ENCODE peak calls at places on chromosomes 1 and 21, in eight cellular contexts. One of them, this sample, is unnamed.
A peak's percentile ranks its signal among the peaks of the same experiment; 100 is the strongest.

GRCh38 chr1:216778763-216779162 is 55.5 kb upstream of the ESRRG start:
- DNase-seq in body of pancreas: no peak
- DNase-seq in CD8-positive, alpha-beta memory T cell: no peak
- DNase-seq in cardiac muscle cell: no peak
- DNase-seq in AG10803: no peak
- DNase-seq in AG04450: no peak
- DNase-seq in endodermal cell: no peak
- DNase-seq in AG09309: no peak
- DNase-seq in this sample: peak; percentile 55

GRCh38 chr1:6269997-6270401 is 9.1 kb upstream of the GPR153 start:
- DNase-seq in body of pancreas: no peak
- DNase-seq in CD8-positive, alpha-beta memory T cell: no peak
- DNase-seq in cardiac muscle cell: no peak
- DNase-seq in AG10803: no peak
- DNase-seq in AG04450: no peak
- DNase-seq in endodermal cell: no peak
- DNase-seq in AG09309: no peak
- DNase-seq in this sample: no peak

GRCh38 chr1:3156936-3157335 is 87.9 kb downstream of the PRDM16 start:
- DNase-seq in body of pancreas: no peak
- DNase-seq in CD8-positive, alpha-beta memory T cell: no peak
- DNase-seq in cardiac muscle cell: no peak
- DNase-seq in AG10803: no peak
- DNase-seq in AG04450: no peak
- DNase-seq in endodermal cell: no peak
- DNase-seq in AG09309: no peak
- DNase-seq in this sample: no peak

GRCh38 chr1:87034351-87034750 is 119.9 kb downstream of the HS2ST1 start:
- DNase-seq in body of pancreas: no peak
- DNase-seq in CD8-positive, alpha-beta memory T cell: no peak
- DNase-seq in cardiac muscle cell: no peak
- DNase-seq in AG10803: no peak
- DNase-seq in AG04450: no peak
- DNase-seq in endodermal cell: no peak
- DNase-seq in AG09309: no peak
- DNase-seq in this sample: no peak

GRCh38 chr21:44337941-44338895 is 972 bp downstream of the CFAP410 start:
- DNase-seq in body of pancreas: peak; percentile 81
- DNase-seq in CD8-positive, alpha-beta memory T cell: peak; percentile 67
- DNase-seq in cardiac muscle cell: peak; percentile 76
- DNase-seq in AG10803: peak; percentile 54
- DNase-seq in AG04450: no peak
- DNase-seq in endodermal cell: peak; percentile 90
- DNase-seq in AG09309: no peak
- DNase-seq in this sample: peak; percentile 5

GRCh38 chr1:65109515-65109914 is 38.5 kb upstream of the AK4 start:
- DNase-seq in body of pancreas: no peak
- DNase-seq in CD8-positive, alpha-beta memory T cell: no peak
- DNase-seq in cardiac muscle cell: peak; percentile 14
- DNase-seq in AG10803: no peak
- DNase-seq in AG04450: no peak
- DNase-seq in endodermal cell: no peak
- DNase-seq in AG09309: no peak
- DNase-seq in this sample: no peak

GRCh38 chr1:10530281-10530740 is 55.6 kb downstream of the PEX14 start:
- DNase-seq in body of pancreas: peak; percentile 66
- DNase-seq in CD8-positive, alpha-beta memory T cell: no peak
- DNase-seq in cardiac muscle cell: peak; percentile 81
- DNase-seq in AG10803: peak; percentile 29
- DNase-seq in AG04450: no peak
- DNase-seq in endodermal cell: peak; percentile 92
- DNase-seq in AG09309: no peak
- DNase-seq in this sample: no peak

GRCh38 chr1:8409107-8409506 is 91.2 kb downstream of the SLC45A1 start:
- DNase-seq in body of pancreas: peak; percentile 42
- DNase-seq in CD8-positive, alpha-beta memory T cell: no peak
- DNase-seq in cardiac muscle cell: peak; percentile 67
- DNase-seq in AG10803: peak; percentile 74
- DNase-seq in AG04450: no peak
- DNase-seq in endodermal cell: peak; percentile 60
- DNase-seq in AG09309: no peak
- DNase-seq in this sample: no peak

GRCh38 chr1:207404849-207405525 is 49.1 kb upstream of the CR2 start:
- DNase-seq in body of pancreas: peak; percentile 34
- DNase-seq in CD8-positive, alpha-beta memory T cell: no peak
- DNase-seq in cardiac muscle cell: peak; percentile 73
- DNase-seq in AG10803: peak; percentile 79
- DNase-seq in AG04450: peak; percentile 38
- DNase-seq in endodermal cell: no peak
- DNase-seq in AG09309: peak; percentile 59
- DNase-seq in this sample: peak; percentile 38

GRCh38 chr1:228377664-228378452 is 28.8 kb downstream of the TRIM11 start:
- DNase-seq in body of pancreas: peak; percentile 37
- DNase-seq in CD8-positive, alpha-beta memory T cell: no peak
- DNase-seq in cardiac muscle cell: no peak
- DNase-seq in AG10803: no peak
- DNase-seq in AG04450: no peak
- DNase-seq in endodermal cell: no peak
- DNase-seq in AG09309: no peak
- DNase-seq in this sample: no peak

GRCh38 chr1:8509579-8509978 is 191.7 kb downstream of the SLC45A1 start:
- DNase-seq in body of pancreas: no peak
- DNase-seq in CD8-positive, alpha-beta memory T cell: no peak
- DNase-seq in cardiac muscle cell: no peak
- DNase-seq in AG10803: no peak
- DNase-seq in AG04450: no peak
- DNase-seq in endodermal cell: no peak
- DNase-seq in AG09309: no peak
- DNase-seq in this sample: no peak

GRCh38 chr1:237004116-237004515 is at the start of gene MT1HL1:
- DNase-seq in body of pancreas: no peak
- DNase-seq in CD8-positive, alpha-beta memory T cell: no peak
- DNase-seq in cardiac muscle cell: no peak
- DNase-seq in AG10803: no peak
- DNase-seq in AG04450: no peak
- DNase-seq in endodermal cell: no peak
- DNase-seq in AG09309: no peak
- DNase-seq in this sample: no peak

GRCh38 chr1:68725353-68725752 is 228.5 kb upstream of the DEPDC1 start:
- DNase-seq in body of pancreas: peak; percentile 30
- DNase-seq in CD8-positive, alpha-beta memory T cell: no peak
- DNase-seq in cardiac muscle cell: peak; percentile 50
- DNase-seq in AG10803: no peak
- DNase-seq in AG04450: no peak
- DNase-seq in endodermal cell: no peak
- DNase-seq in AG09309: no peak
- DNase-seq in this sample: no peak

GRCh38 chr1:154342836-154343472 is 17.6 kb downstream of the ATP8B2 start:
- DNase-seq in body of pancreas: no peak
- DNase-seq in CD8-positive, alpha-beta memory T cell: peak; percentile 87
- DNase-seq in cardiac muscle cell: no peak
- DNase-seq in AG10803: no peak
- DNase-seq in AG04450: no peak
- DNase-seq in endodermal cell: no peak
- DNase-seq in AG09309: no peak
- DNase-seq in this sample: no peak

GRCh38 chr1:198492872-198493271 is 47.6 kb downstream of the ATP6V1G3 start:
- DNase-seq in body of pancreas: no peak
- DNase-seq in CD8-positive, alpha-beta memory T cell: no peak
- DNase-seq in cardiac muscle cell: no peak
- DNase-seq in AG10803: peak; percentile 98
- DNase-seq in AG04450: peak; percentile 59
- DNase-seq in endodermal cell: no peak
- DNase-seq in AG09309: peak; percentile 89
- DNase-seq in this sample: peak; percentile 81

GRCh38 chr1:1422465-1423244 is 1.6 kb upstream of the ANKRD65 start:
- DNase-seq in body of pancreas: no peak
- DNase-seq in CD8-positive, alpha-beta memory T cell: no peak
- DNase-seq in cardiac muscle cell: no peak
- DNase-seq in AG10803: no peak
- DNase-seq in AG04450: no peak
- DNase-seq in endodermal cell: peak; percentile 85
- DNase-seq in AG09309: no peak
- DNase-seq in this sample: no peak

GRCh38 chr1:115237507-115237906 is 100.5 kb downstream of the NGF start:
- DNase-seq in body of pancreas: no peak
- DNase-seq in CD8-positive, alpha-beta memory T cell: no peak
- DNase-seq in cardiac muscle cell: no peak
- DNase-seq in AG10803: peak; percentile 64
- DNase-seq in AG04450: no peak
- DNase-seq in endodermal cell: no peak
- DNase-seq in AG09309: no peak
- DNase-seq in this sample: no peak

GRCh38 chr1:220991506-220991905 is 112.3 kb downstream of the HLX start:
- DNase-seq in body of pancreas: no peak
- DNase-seq in CD8-positive, alpha-beta memory T cell: no peak
- DNase-seq in cardiac muscle cell: no peak
- DNase-seq in AG10803: peak; percentile 18
- DNase-seq in AG04450: no peak
- DNase-seq in endodermal cell: no peak
- DNase-seq in AG09309: no peak
- DNase-seq in this sample: no peak

GRCh38 chr1:89847191-89847729 is 26.4 kb downstream of the LRRC8D start:
- DNase-seq in body of pancreas: no peak
- DNase-seq in CD8-positive, alpha-beta memory T cell: no peak
- DNase-seq in cardiac muscle cell: no peak
- DNase-seq in AG10803: no peak
- DNase-seq in AG04450: no peak
- DNase-seq in endodermal cell: no peak
- DNase-seq in AG09309: no peak
- DNase-seq in this sample: no peak
- H3K4me3 ChIP-seq in body of pancreas: no peak overlapping the region
- H3K4me3 ChIP-seq in CD8-positive, alpha-beta memory T cell: no peak overlapping the region
- H3K4me3 ChIP-seq in cardiac muscle cell: no peak overlapping the region
- H3K4me3 ChIP-seq in AG10803: no peak overlapping the region
- H3K4me3 ChIP-seq in AG04450: no peak overlapping the region
- H3K4me3 ChIP-seq in endodermal cell: no peak overlapping the region
- H3K4me3 ChIP-seq in AG09309: no peak overlapping the region
- H3K4me3 ChIP-seq in this sample: no peak overlapping the region

GRCh38 chr21:36698160-36699025 is 522 bp upstream of the SIM2 start:
- DNase-seq in body of pancreas: no peak
- DNase-seq in CD8-positive, alpha-beta memory T cell: no peak
- DNase-seq in cardiac muscle cell: peak; percentile 46
- DNase-seq in AG10803: peak; percentile 38
- DNase-seq in AG04450: no peak
- DNase-seq in endodermal cell: peak; percentile 83
- DNase-seq in AG09309: no peak
- DNase-seq in this sample: no peak

GRCh38 chr21:36700295-36700960 is 1.5 kb downstream of the SIM2 start:
- DNase-seq in body of pancreas: no peak
- DNase-seq in CD8-positive, alpha-beta memory T cell: no peak
- DNase-seq in cardiac muscle cell: no peak
- DNase-seq in AG10803: no peak
- DNase-seq in AG04450: no peak
- DNase-seq in endodermal cell: peak; percentile 61
- DNase-seq in AG09309: no peak
- DNase-seq in this sample: no peak

GRCh38 chr21:36699546-36700294 is 805 bp downstream of the SIM2 start:
- DNase-seq in body of pancreas: no peak
- DNase-seq in CD8-positive, alpha-beta memory T cell: no peak
- DNase-seq in cardiac muscle cell: no peak
- DNase-seq in AG10803: no peak
- DNase-seq in AG04450: no peak
- DNase-seq in endodermal cell: peak; percentile 63
- DNase-seq in AG09309: no peak
- DNase-seq in this sample: no peak

GRCh38 chr21:36697473-36698159 is 1.3 kb upstream of the SIM2 start:
- DNase-seq in body of pancreas: no peak
- DNase-seq in CD8-positive, alpha-beta memory T cell: no peak
- DNase-seq in cardiac muscle cell: no peak
- DNase-seq in AG10803: no peak
- DNase-seq in AG04450: no peak
- DNase-seq in endodermal cell: peak; percentile 82
- DNase-seq in AG09309: no peak
- DNase-seq in this sample: no peak

DNA sequence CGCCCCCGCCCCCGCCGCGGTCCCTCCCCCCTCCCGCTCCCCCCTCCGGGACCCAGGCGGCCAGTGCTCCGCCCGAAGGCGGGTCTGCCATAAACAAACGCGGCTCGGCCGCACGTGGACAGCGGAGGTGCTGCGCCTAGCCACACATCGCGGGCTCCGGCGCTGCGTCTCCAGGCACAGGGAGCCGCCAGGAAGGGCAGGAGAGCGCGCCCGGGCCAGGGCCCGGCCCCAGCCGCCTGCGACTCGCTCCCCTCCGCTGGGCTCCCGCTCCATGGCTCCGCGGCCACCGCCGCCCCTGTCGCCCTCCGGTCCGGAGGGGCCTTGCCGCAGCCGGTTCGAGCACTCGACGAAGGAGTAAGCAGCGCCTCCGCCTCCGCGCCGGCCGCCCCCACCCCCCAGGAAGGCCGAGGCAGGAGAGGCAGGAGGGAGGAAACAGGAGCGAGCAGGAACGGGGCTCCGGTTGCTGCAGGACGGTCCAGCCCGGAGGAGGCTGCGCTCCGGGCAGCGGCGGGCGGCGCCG is at the start of gene SIM2:
- DNase-seq in body of pancreas: no peak
- DNase-seq in CD8-positive, alpha-beta memory T cell: no peak
- DNase-seq in cardiac muscle cell: peak; percentile 61
- DNase-seq in AG10803: peak; percentile 53
- DNase-seq in AG04450: no peak
- DNase-seq in endodermal cell: peak; percentile 86
- DNase-seq in AG09309: no peak
- DNase-seq in this sample: no peak
- H3K4me3 ChIP-seq in body of pancreas: no peak within 1 kb of the TSS
- H3K4me3 ChIP-seq in CD8-positive, alpha-beta memory T cell: no peak within 1 kb of the TSS
- H3K4me3 ChIP-seq in cardiac muscle cell: peak within 1 kb of the TSS; percentile 37
- H3K4me3 ChIP-seq in AG10803: peak within 1 kb of the TSS; percentile 63
- H3K4me3 ChIP-seq in AG04450: no peak within 1 kb of the TSS
- H3K4me3 ChIP-seq in endodermal cell: peak within 1 kb of the TSS; percentile 53
- H3K4me3 ChIP-seq in AG09309: no peak within 1 kb of the TSS
- H3K4me3 ChIP-seq in this sample: peak within 1 kb of the TSS; percentile 55

GRCh38 chr1:203028784-203029553 is 2.7 kb downstream of the PPFIA4 start:
- DNase-seq in body of pancreas: no peak
- DNase-seq in CD8-positive, alpha-beta memory T cell: no peak
- DNase-seq in cardiac muscle cell: peak; percentile 68
- DNase-seq in AG10803: no peak
- DNase-seq in AG04450: no peak
- DNase-seq in endodermal cell: no peak
- DNase-seq in AG09309: no peak
- DNase-seq in this sample: no peak
- H3K4me3 ChIP-seq in body of pancreas: no peak overlapping the region
- H3K4me3 ChIP-seq in CD8-positive, alpha-beta memory T cell: no peak overlapping the region
- H3K4me3 ChIP-seq in cardiac muscle cell: peak overlapping the region; percentile 61
- H3K4me3 ChIP-seq in AG10803: no peak overlapping the region
- H3K4me3 ChIP-seq in AG04450: no peak overlapping the region
- H3K4me3 ChIP-seq in endodermal cell: no peak overlapping the region
- H3K4me3 ChIP-seq in AG09309: no peak overlapping the region
- H3K4me3 ChIP-seq in this sample: peak overlapping the region; percentile 99

DNA sequence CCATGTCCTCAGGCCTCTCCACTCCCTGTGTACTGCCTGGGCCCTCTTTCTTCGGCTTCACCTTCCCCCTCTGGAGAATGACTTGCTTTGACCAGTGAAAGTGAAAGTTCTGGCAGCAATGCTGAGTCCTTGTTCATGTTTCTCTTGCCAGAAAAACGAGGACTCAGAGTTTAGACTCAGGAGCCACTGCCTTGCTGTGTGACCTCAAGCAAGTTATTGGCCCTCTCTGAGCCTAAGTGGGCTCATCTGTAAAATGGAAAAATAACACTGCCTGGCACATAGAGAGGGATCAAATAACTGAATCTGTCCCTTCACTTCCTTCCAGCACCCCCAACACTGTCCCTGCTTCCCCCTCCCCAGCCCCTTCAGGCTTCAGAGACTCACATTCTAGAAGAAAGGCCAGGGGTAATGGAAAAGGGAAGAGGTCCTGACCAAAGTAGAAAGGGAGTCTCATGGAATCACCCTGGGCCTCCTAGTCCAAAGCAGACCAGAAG is 1.6 kb downstream of the C1QA start:
- DNase-seq in body of pancreas: no peak
- DNase-seq in CD8-positive, alpha-beta memory T cell: no peak
- DNase-seq in cardiac muscle cell: no peak
- DNase-seq in AG10803: no peak
- DNase-seq in AG04450: no peak
- DNase-seq in endodermal cell: no peak
- DNase-seq in AG09309: no peak
- DNase-seq in this sample: no peak
- H3K4me3 ChIP-seq in body of pancreas: no peak overlapping the region
- H3K4me3 ChIP-seq in CD8-positive, alpha-beta memory T cell: no peak overlapping the region
- H3K4me3 ChIP-seq in cardiac muscle cell: no peak overlapping the region
- H3K4me3 ChIP-seq in AG10803: no peak overlapping the region
- H3K4me3 ChIP-seq in AG04450: no peak overlapping the region
- H3K4me3 ChIP-seq in endodermal cell: no peak overlapping the region
- H3K4me3 ChIP-seq in AG09309: no peak overlapping the region
- H3K4me3 ChIP-seq in this sample: no peak overlapping the region